ENCODE peak calls at places on chromosome 6, in nine cellular contexts. E, Q, A, W, I, H, R, C and U are unnamed samples.

GRCh38 chr6:80637312-80637711 is 530.8 kb downstream of the BCKDHB start:
- DNase-seq in E (peak; percentile 58), Q (no peak), A (no peak), W (no peak), I (no peak), H (no peak), R (no peak), C (no peak), U (no peak)

GRCh38 chr6:82924799-82925535 is 140.7 kb downstream of the UBE3D start:
- DNase-seq in E (peak; percentile 65), Q (no peak), A (no peak), W (no peak), I (no peak), H (no peak), R (no peak), C (no peak), U (no peak)

GRCh38 chr6:100458841-100459154 is 5.9 kb downstream of the SIM1 start:
- DNase-seq in E (no peak), Q (no peak), A (no peak), W (no peak), I (no peak), H (no peak), R (no peak), C (no peak), U (no peak)

GRCh38 chr6:40015530-40015929 is 81.3 kb upstream of the MOCS1 start:
- DNase-seq in E (no peak), Q (no peak), A (no peak), W (no peak), I (no peak), H (no peak), R (no peak), C (no peak), U (no peak)

GRCh38 chr6:131183427-131184095 is 48.3 kb downstream of the AKAP7 start:
- DNase-seq in E (no peak), Q (no peak), A (no peak), W (no peak), I (no peak), H (no peak), R (no peak), C (no peak), U (no peak)

GRCh38 chr6:142846883-142847287 is 98.1 kb downstream of the HIVEP2 start:
- DNase-seq in E (peak; percentile 96), Q (no peak), A (peak; percentile 78), W (no peak), I (no peak), H (peak; percentile 61), R (peak; percentile 34), C (no peak), U (peak; percentile 69)

GRCh38 chr6:163667372-163668060 is 253.0 kb downstream of the QKI start:
- DNase-seq in E (peak; percentile 10), Q (peak; percentile 94), A (peak; percentile 90), W (peak; percentile 16), I (peak; percentile 83), H (no peak), R (peak; percentile 24), C (no peak), U (no peak)

GRCh38 chr6:158958504-158959386 is 41.3 kb downstream of the RSPH3 start:
- DNase-seq in E (no peak), Q (peak; percentile 69), A (peak; percentile 41), W (no peak), I (no peak), H (no peak), R (no peak), C (no peak), U (no peak)

GRCh38 chr6:105402090-105402980 is 547 bp downstream of the PREP start:
- DNase-seq in E (peak; percentile 58), Q (peak; percentile 49), A (peak; percentile 65), W (peak; percentile 78), I (no peak), H (no peak), R (no peak), C (no peak), U (no peak)

GRCh38 chr6:109229536-109229935 is 134.2 kb downstream of the CEP57L1 start:
- DNase-seq in E (peak; percentile 41), Q (no peak), A (no peak), W (no peak), I (no peak), H (no peak), R (no peak), C (no peak), U (no peak)

GRCh38 chr6:67766061-67766460 is 869.0 kb upstream of the ADGRB3 start:
- DNase-seq in E (peak; percentile 74), Q (no peak), A (no peak), W (no peak), I (no peak), H (no peak), R (no peak), C (no peak), U (no peak)
- TF ChIP-seq CTCF in E (no peak), Q (no peak), A (no peak), W (no peak), I (no peak), H (no peak), R (no peak), C (no peak), U (no peak)

DNA sequence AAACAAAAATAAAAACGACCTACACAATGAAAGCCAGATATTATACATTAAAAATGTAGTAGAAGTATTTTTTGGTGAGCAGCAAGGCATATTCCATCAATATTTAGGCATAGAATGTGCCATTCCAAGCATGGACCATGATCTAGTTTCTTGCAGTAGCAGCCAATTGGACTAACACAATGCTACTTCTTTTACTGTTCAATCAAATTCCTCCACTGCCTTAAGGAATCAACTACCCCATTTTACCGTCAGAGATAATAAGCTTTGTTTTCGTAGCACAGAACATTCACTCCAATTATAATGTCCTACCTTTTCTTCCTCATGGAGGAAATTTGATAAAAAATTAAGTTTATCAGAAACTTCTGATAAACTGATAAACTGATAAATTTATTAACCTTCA is 1.3 kb downstream of the LATS1 start:
- DNase-seq in E (peak; percentile 27), Q (no peak), A (no peak), W (no peak), I (no peak), H (no peak), R (no peak), C (no peak), U (no peak)
- H3K4me3 ChIP-seq in E (peak overlapping the region; percentile 96), Q (peak overlapping the region; percentile 94), A (peak overlapping the region; percentile 100), W (peak overlapping the region; percentile 81), I (peak overlapping the region; percentile 84), H (peak overlapping the region; percentile 90), R (peak overlapping the region; percentile 76), C (peak overlapping the region; percentile 95), U (peak overlapping the region; percentile 91)

GRCh38 chr6:32102255-32102654 is 6.9 kb downstream of the TNXB start:
- DNase-seq in E (no peak), Q (no peak), A (no peak), W (no peak), I (no peak), H (no peak), R (no peak), C (no peak), U (no peak)

GRCh38 chr6:32096087-32096393 is 13.1 kb downstream of the TNXB start:
- DNase-seq in E (no peak), Q (no peak), A (no peak), W (no peak), I (no peak), H (no peak), R (no peak), C (no peak), U (no peak)

GRCh38 chr6:32092760-32093497 is 16.2 kb downstream of the TNXB start:
- DNase-seq in E (peak; percentile 63), Q (no peak), A (no peak), W (no peak), I (no peak), H (peak; percentile 74), R (peak; percentile 76), C (peak; percentile 57), U (no peak)

GRCh38 chr6:32095338-32096086 is 13.6 kb downstream of the TNXB start:
- DNase-seq in E (no peak), Q (no peak), A (no peak), W (no peak), I (no peak), H (no peak), R (no peak), C (no peak), U (no peak)

DNA sequence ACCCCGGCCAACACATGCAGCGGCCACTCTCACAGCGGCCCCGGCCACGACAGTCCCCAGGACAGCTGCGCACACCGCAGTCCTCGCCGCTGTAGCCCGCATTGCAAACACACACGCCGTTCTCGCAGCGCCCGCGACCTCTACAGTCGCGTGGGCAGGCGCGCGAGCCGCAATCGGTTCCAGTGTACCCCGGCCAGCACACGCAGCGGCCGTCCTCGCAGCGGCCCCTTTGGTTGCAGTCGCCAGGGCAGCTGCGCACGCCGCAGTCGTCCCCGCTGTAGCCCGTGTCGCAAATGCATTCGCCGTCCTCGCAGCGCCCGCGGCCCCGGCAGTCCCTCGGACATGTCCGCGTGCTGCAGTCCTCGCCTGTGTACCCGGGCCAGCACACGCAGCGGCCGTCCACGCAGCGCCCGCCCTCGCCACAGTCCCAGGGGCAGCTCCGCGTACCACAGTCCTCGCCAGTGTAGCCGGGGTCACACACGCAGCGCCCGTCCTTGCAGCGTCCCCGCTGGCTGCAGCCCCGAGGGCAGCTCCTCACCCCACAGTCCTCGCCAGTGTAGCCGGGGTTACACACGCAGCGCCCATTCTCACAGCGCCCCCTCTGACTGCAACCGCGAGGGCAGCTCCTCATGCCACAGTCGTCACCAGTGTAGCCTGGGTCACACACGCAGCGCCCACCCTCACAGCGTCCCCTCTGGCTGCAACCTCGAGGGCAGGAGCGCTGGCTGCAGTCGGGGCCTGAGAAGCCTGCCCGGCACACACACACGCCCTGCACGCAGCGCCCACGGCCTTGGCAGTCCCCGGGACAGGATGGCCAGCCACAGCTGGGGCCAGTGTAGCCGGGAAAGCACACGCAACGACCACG is 12.5 kb downstream of the TNXB start:
- DNase-seq in E (no peak), Q (no peak), A (no peak), W (peak; percentile 66), I (no peak), H (no peak), R (no peak), C (no peak), U (no peak)
- TF ChIP-seq CTCF in E (no peak), Q (no peak), A (no peak), W (peak; percentile 66), I (no peak), H (peak; percentile 3), R (no peak), C (no peak), U (no peak)

GRCh38 chr6:3768502-3768901 is 17.0 kb upstream of the PXDC1 start:
- DNase-seq in E (no peak), Q (no peak), A (no peak), W (no peak), I (no peak), H (no peak), R (no peak), C (no peak), U (no peak)

GRCh38 chr6:3773696-3774298 is 22.3 kb upstream of the PXDC1 start:
- DNase-seq in E (peak; percentile 54), Q (no peak), A (no peak), W (no peak), I (no peak), H (no peak), R (peak; percentile 46), C (no peak), U (no peak)

GRCh38 chr6:3769610-3770009 is 18.1 kb upstream of the PXDC1 start:
- DNase-seq in E (peak; percentile 72), Q (no peak), A (no peak), W (no peak), I (no peak), H (no peak), R (no peak), C (no peak), U (no peak)

GRCh38 chr6:3770023-3770422 is 18.5 kb upstream of the PXDC1 start:
- DNase-seq in E (no peak), Q (no peak), A (no peak), W (no peak), I (no peak), H (no peak), R (no peak), C (no peak), U (no peak)

GRCh38 chr6:3771407-3772011 is 20.0 kb upstream of the PXDC1 start:
- DNase-seq in E (no peak), Q (no peak), A (no peak), W (no peak), I (no peak), H (no peak), R (no peak), C (no peak), U (no peak)
- H3K4me3 ChIP-seq in E (no peak overlapping the region), Q (no peak overlapping the region), A (no peak overlapping the region), W (no peak overlapping the region), I (no peak overlapping the region), H (no peak overlapping the region), R (no peak overlapping the region), C (no peak overlapping the region), U (no peak overlapping the region)